ENCODE peak calls at places on chromosomes 16 and 17, in nine cellular contexts. One of them, this sample, is unnamed.

GRCh38 chr17:62892870-62893338 is 73.1 kb upstream of the TANC2 start:
- DNase-seq in A549: peak
- DNase-seq in heart left ventricle: peak
- DNase-seq in uterus: no peak
- DNase-seq in IMR-90: peak
- DNase-seq in lower leg skin: peak
- DNase-seq in GM12878: no peak
- DNase-seq in stomach: peak
- DNase-seq in breast epithelium: peak
- DNase-seq in this sample: peak

GRCh38 chr16:1496464-1496863 is 3.3 kb downstream of the TELO2 start:
- DNase-seq in A549: no peak
- DNase-seq in heart left ventricle: no peak
- DNase-seq in uterus: no peak
- DNase-seq in IMR-90: no peak
- DNase-seq in lower leg skin: no peak
- DNase-seq in GM12878: no peak
- DNase-seq in stomach: no peak
- DNase-seq in breast epithelium: no peak
- DNase-seq in this sample: no peak

GRCh38 chr17:62706598-62707424 is 79.3 kb downstream of the MRC2 start:
- DNase-seq in A549: no peak
- DNase-seq in heart left ventricle: no peak
- DNase-seq in uterus: no peak
- DNase-seq in IMR-90: no peak
- DNase-seq in lower leg skin: no peak
- DNase-seq in GM12878: no peak
- DNase-seq in stomach: no peak
- DNase-seq in breast epithelium: no peak
- DNase-seq in this sample: no peak

GRCh38 chr17:915416-916201 is 64.0 kb downstream of the NXN start:
- DNase-seq in A549: no peak
- DNase-seq in heart left ventricle: peak
- DNase-seq in uterus: peak
- DNase-seq in IMR-90: no peak
- DNase-seq in lower leg skin: no peak
- DNase-seq in GM12878: no peak
- DNase-seq in stomach: no peak
- DNase-seq in breast epithelium: peak
- DNase-seq in this sample: peak

GRCh38 chr16:25823891-25824290 is 132.1 kb downstream of the HS3ST4 start:
- DNase-seq in A549: no peak
- DNase-seq in heart left ventricle: no peak
- DNase-seq in uterus: no peak
- DNase-seq in IMR-90: no peak
- DNase-seq in lower leg skin: no peak
- DNase-seq in GM12878: no peak
- DNase-seq in stomach: no peak
- DNase-seq in breast epithelium: no peak
- DNase-seq in this sample: no peak

GRCh38 chr16:17453365-17454122 is 17.2 kb downstream of the XYLT1 start:
- DNase-seq in A549: no peak
- DNase-seq in heart left ventricle: no peak
- DNase-seq in uterus: no peak
- DNase-seq in IMR-90: no peak
- DNase-seq in lower leg skin: no peak
- DNase-seq in GM12878: no peak
- DNase-seq in stomach: no peak
- DNase-seq in breast epithelium: no peak
- DNase-seq in this sample: no peak

GRCh38 chr17:73291260-73291801 is 20.5 kb downstream of the CDC42EP4 start:
- DNase-seq in A549: peak
- DNase-seq in heart left ventricle: peak
- DNase-seq in uterus: peak
- DNase-seq in IMR-90: peak
- DNase-seq in lower leg skin: peak
- DNase-seq in GM12878: peak
- DNase-seq in stomach: peak
- DNase-seq in breast epithelium: no peak
- DNase-seq in this sample: peak

GRCh38 chr16:11682655-11683096 is 14.4 kb downstream of the SNN start:
- DNase-seq in A549: no peak
- DNase-seq in heart left ventricle: no peak
- DNase-seq in uterus: no peak
- DNase-seq in IMR-90: peak
- DNase-seq in lower leg skin: no peak
- DNase-seq in GM12878: no peak
- DNase-seq in stomach: no peak
- DNase-seq in breast epithelium: no peak
- DNase-seq in this sample: no peak

GRCh38 chr16:49442805-49443204 is 69.2 kb downstream of the C16orf78 start:
- DNase-seq in A549: no peak
- DNase-seq in heart left ventricle: no peak
- DNase-seq in uterus: no peak
- DNase-seq in IMR-90: no peak
- DNase-seq in lower leg skin: no peak
- DNase-seq in GM12878: no peak
- DNase-seq in stomach: no peak
- DNase-seq in breast epithelium: no peak
- DNase-seq in this sample: no peak

GRCh38 chr17:68324114-68324513 is 32.8 kb downstream of the ARSG start:
- DNase-seq in A549: no peak
- DNase-seq in heart left ventricle: no peak
- DNase-seq in uterus: no peak
- DNase-seq in IMR-90: no peak
- DNase-seq in lower leg skin: no peak
- DNase-seq in GM12878: no peak
- DNase-seq in stomach: no peak
- DNase-seq in breast epithelium: no peak
- DNase-seq in this sample: peak

GRCh38 chr16:24635900-24636610 is 93.4 kb upstream of the TNRC6A start:
- DNase-seq in A549: peak
- DNase-seq in heart left ventricle: peak
- DNase-seq in uterus: peak
- DNase-seq in IMR-90: peak
- DNase-seq in lower leg skin: peak
- DNase-seq in GM12878: no peak
- DNase-seq in stomach: peak
- DNase-seq in breast epithelium: peak
- DNase-seq in this sample: peak

DNA sequence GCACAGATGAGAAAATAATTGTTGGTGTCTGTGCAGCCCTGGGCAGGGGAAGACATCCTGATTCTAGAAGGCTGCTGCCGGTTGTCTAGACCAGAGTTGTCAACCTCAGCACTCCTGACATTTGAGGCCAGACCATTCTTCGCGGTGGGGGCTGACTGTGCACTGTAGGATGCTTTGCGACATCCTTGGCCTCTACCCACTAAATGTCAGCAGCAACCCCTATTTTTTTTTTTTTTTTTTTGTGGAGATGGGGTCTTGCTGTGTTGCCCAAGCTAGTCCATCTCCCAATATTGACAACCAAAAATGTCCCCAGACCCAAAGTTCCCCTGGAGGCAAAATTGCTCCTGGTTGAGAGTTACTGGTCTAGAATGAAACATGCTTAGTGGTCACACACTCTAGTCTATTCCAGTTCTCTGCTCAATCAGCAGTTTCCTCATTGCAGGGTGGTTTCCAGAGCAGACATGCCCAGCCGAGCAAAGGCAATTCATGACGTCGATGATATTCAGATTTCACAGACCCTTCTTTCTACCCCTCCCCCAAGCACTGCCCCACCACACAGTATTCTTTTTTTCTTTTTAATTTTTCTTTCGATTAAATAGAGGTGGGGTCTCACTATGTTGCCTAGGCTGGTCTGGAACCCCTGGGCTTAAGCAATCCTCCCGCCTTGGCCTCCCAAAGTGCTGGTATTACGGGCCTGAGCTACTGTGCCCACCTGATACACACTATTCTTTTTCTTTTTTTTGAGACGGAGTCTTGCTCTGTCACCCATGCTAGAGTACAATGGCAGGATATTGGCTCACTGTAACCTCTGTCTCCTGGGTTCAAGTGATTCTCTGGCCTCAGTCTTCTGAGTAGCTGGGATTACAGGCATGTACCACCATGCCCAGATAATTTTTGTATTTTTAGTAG is 9.0 kb downstream of the C17orf99 start:
- DNase-seq in A549: no peak
- DNase-seq in heart left ventricle: no peak
- DNase-seq in uterus: no peak
- DNase-seq in IMR-90: no peak
- DNase-seq in lower leg skin: no peak
- DNase-seq in GM12878: peak
- DNase-seq in stomach: no peak
- DNase-seq in breast epithelium: no peak
- DNase-seq in this sample: no peak
- H3K4me3 ChIP-seq in A549: no peak
- H3K4me3 ChIP-seq in heart left ventricle: no peak
- H3K4me3 ChIP-seq in uterus: no peak
- H3K4me3 ChIP-seq in IMR-90: no peak
- H3K4me3 ChIP-seq in lower leg skin: no peak
- H3K4me3 ChIP-seq in GM12878: no peak
- H3K4me3 ChIP-seq in stomach: no peak
- H3K4me3 ChIP-seq in breast epithelium: no peak
- H3K4me3 ChIP-seq in this sample: no peak

GRCh38 chr16:86505185-86505898 is 5.0 kb upstream of the FOXF1 start:
- DNase-seq in A549: no peak
- DNase-seq in heart left ventricle: no peak
- DNase-seq in uterus: no peak
- DNase-seq in IMR-90: peak
- DNase-seq in lower leg skin: no peak
- DNase-seq in GM12878: no peak
- DNase-seq in stomach: no peak
- DNase-seq in breast epithelium: no peak
- DNase-seq in this sample: no peak
- TF ChIP-seq POLR2A in A549: no peak
- TF ChIP-seq POLR2A in heart left ventricle: no peak
- TF ChIP-seq POLR2A in uterus: no peak
- TF ChIP-seq POLR2A in IMR-90: no peak
- TF ChIP-seq POLR2A in lower leg skin: no peak
- TF ChIP-seq POLR2A in GM12878: no peak
- TF ChIP-seq POLR2A in stomach: no peak
- TF ChIP-seq POLR2A in breast epithelium: no peak
- TF ChIP-seq POLR2A in this sample: no peak

GRCh38 chr17:81040791-81041337 is 5.9 kb downstream of the BAIAP2 start:
- DNase-seq in A549: peak
- DNase-seq in heart left ventricle: no peak
- DNase-seq in uterus: no peak
- DNase-seq in IMR-90: no peak
- DNase-seq in lower leg skin: no peak
- DNase-seq in GM12878: no peak
- DNase-seq in stomach: no peak
- DNase-seq in breast epithelium: no peak
- DNase-seq in this sample: no peak
- H3K4me3 ChIP-seq in A549: no peak
- H3K4me3 ChIP-seq in heart left ventricle: no peak
- H3K4me3 ChIP-seq in uterus: no peak
- H3K4me3 ChIP-seq in IMR-90: no peak
- H3K4me3 ChIP-seq in lower leg skin: no peak
- H3K4me3 ChIP-seq in GM12878: no peak
- H3K4me3 ChIP-seq in stomach: no peak
- H3K4me3 ChIP-seq in breast epithelium: no peak
- H3K4me3 ChIP-seq in this sample: no peak

GRCh38 chr17:48835971-48836370 is 5.1 kb downstream of the CALCOCO2 start:
- DNase-seq in A549: no peak
- DNase-seq in heart left ventricle: no peak
- DNase-seq in uterus: no peak
- DNase-seq in IMR-90: no peak
- DNase-seq in lower leg skin: no peak
- DNase-seq in GM12878: no peak
- DNase-seq in stomach: peak
- DNase-seq in breast epithelium: no peak
- DNase-seq in this sample: no peak

GRCh38 chr17:48834973-48835372 is 4.1 kb downstream of the CALCOCO2 start:
- DNase-seq in A549: no peak
- DNase-seq in heart left ventricle: no peak
- DNase-seq in uterus: no peak
- DNase-seq in IMR-90: no peak
- DNase-seq in lower leg skin: no peak
- DNase-seq in GM12878: no peak
- DNase-seq in stomach: no peak
- DNase-seq in breast epithelium: no peak
- DNase-seq in this sample: no peak

GRCh38 chr17:48832491-48832890 is 1.7 kb downstream of the CALCOCO2 start:
- DNase-seq in A549: no peak
- DNase-seq in heart left ventricle: peak
- DNase-seq in uterus: no peak
- DNase-seq in IMR-90: no peak
- DNase-seq in lower leg skin: no peak
- DNase-seq in GM12878: no peak
- DNase-seq in stomach: no peak
- DNase-seq in breast epithelium: no peak
- DNase-seq in this sample: no peak

GRCh38 chr17:48831549-48831883 is 681 bp downstream of the CALCOCO2 start:
- DNase-seq in A549: no peak
- DNase-seq in heart left ventricle: no peak
- DNase-seq in uterus: no peak
- DNase-seq in IMR-90: no peak
- DNase-seq in lower leg skin: no peak
- DNase-seq in GM12878: no peak
- DNase-seq in stomach: no peak
- DNase-seq in breast epithelium: no peak
- DNase-seq in this sample: no peak

GRCh38 chr17:48830840-48831548 is at the start of gene CALCOCO2:
- DNase-seq in A549: peak
- DNase-seq in heart left ventricle: peak
- DNase-seq in uterus: peak
- DNase-seq in IMR-90: peak
- DNase-seq in lower leg skin: peak
- DNase-seq in GM12878: peak
- DNase-seq in stomach: peak
- DNase-seq in breast epithelium: peak
- DNase-seq in this sample: peak
- TF ChIP-seq POLR2A in A549: peak
- TF ChIP-seq POLR2A in heart left ventricle: peak
- TF ChIP-seq POLR2A in uterus: peak
- TF ChIP-seq POLR2A in IMR-90: peak
- TF ChIP-seq POLR2A in lower leg skin: peak
- TF ChIP-seq POLR2A in GM12878: peak
- TF ChIP-seq POLR2A in stomach: peak
- TF ChIP-seq POLR2A in breast epithelium: peak
- TF ChIP-seq POLR2A in this sample: peak